ENCODE peak calls at places on chromosomes 12 and 14, in nine cellular contexts. One of them, this sample, is unnamed.

GRCh38 chr12:106288510-106289195 is 13.9 kb upstream of the TCP11L2 start:
- DNase-seq in H9: no peak
- DNase-seq in breast epithelium: no peak
- DNase-seq in GM20000: no peak
- DNase-seq in stomach: no peak
- DNase-seq in fibroblast of lung: peak
- DNase-seq in GM13977: no peak
- DNase-seq in tibial nerve: no peak
- DNase-seq in nephron progenitor cell: no peak
- DNase-seq in this sample: no peak

GRCh38 chr12:59716049-59716448 is 120.2 kb downstream of the SLC16A7 start:
- DNase-seq in H9: no peak
- DNase-seq in nephron progenitor cell: no peak
- DNase-seq in fibroblast of lung: no peak
- DNase-seq in GM20000: no peak
- DNase-seq in stomach: no peak
- DNase-seq in tibial nerve: no peak
- DNase-seq in breast epithelium: no peak
- DNase-seq in GM13977: no peak
- DNase-seq in this sample: no peak

GRCh38 chr14:32083789-32084188 is 6.7 kb downstream of the ARHGAP5 start:
- DNase-seq in tibial nerve: no peak
- DNase-seq in nephron progenitor cell: no peak
- DNase-seq in stomach: no peak
- DNase-seq in breast epithelium: no peak
- DNase-seq in GM13977: no peak
- DNase-seq in fibroblast of lung: no peak
- DNase-seq in H9: no peak
- DNase-seq in GM20000: no peak
- DNase-seq in this sample: no peak

GRCh38 chr12:113109872-113110623 is 25.5 kb downstream of the RASAL1 start:
- DNase-seq in nephron progenitor cell: no peak
- DNase-seq in fibroblast of lung: no peak
- DNase-seq in GM20000: no peak
- DNase-seq in GM13977: no peak
- DNase-seq in breast epithelium: no peak
- DNase-seq in stomach: no peak
- DNase-seq in H9: no peak
- DNase-seq in tibial nerve: no peak
- DNase-seq in this sample: no peak

GRCh38 chr12:50677858-50678257 is 86.0 kb upstream of the ATF1 start:
- DNase-seq in nephron progenitor cell: no peak
- DNase-seq in GM13977: no peak
- DNase-seq in tibial nerve: peak
- DNase-seq in stomach: no peak
- DNase-seq in GM20000: no peak
- DNase-seq in breast epithelium: no peak
- DNase-seq in H9: no peak
- DNase-seq in fibroblast of lung: peak
- DNase-seq in this sample: no peak

GRCh38 chr12:38279756-38280155 is 36.8 kb upstream of the ALG10B start:
- DNase-seq in H9: no peak
- DNase-seq in breast epithelium: no peak
- DNase-seq in GM20000: no peak
- DNase-seq in nephron progenitor cell: no peak
- DNase-seq in GM13977: no peak
- DNase-seq in tibial nerve: no peak
- DNase-seq in stomach: no peak
- DNase-seq in fibroblast of lung: no peak
- DNase-seq in this sample: no peak

GRCh38 chr12:130708648-130709047 is 7.5 kb downstream of the RIMBP2 start:
- DNase-seq in breast epithelium: no peak
- DNase-seq in nephron progenitor cell: no peak
- DNase-seq in tibial nerve: no peak
- DNase-seq in GM13977: no peak
- DNase-seq in stomach: peak
- DNase-seq in H9: peak
- DNase-seq in fibroblast of lung: no peak
- DNase-seq in GM20000: no peak
- DNase-seq in this sample: no peak

GRCh38 chr14:71410578-71411279 is 503.5 kb downstream of the PCNX1 start:
- DNase-seq in nephron progenitor cell: no peak
- DNase-seq in breast epithelium: no peak
- DNase-seq in tibial nerve: no peak
- DNase-seq in H9: no peak
- DNase-seq in GM20000: no peak
- DNase-seq in fibroblast of lung: peak
- DNase-seq in stomach: no peak
- DNase-seq in GM13977: no peak
- DNase-seq in this sample: no peak

GRCh38 chr14:81434230-81434629 is 34.1 kb upstream of the STON2 start:
- DNase-seq in GM20000: no peak
- DNase-seq in nephron progenitor cell: no peak
- DNase-seq in GM13977: no peak
- DNase-seq in fibroblast of lung: no peak
- DNase-seq in breast epithelium: no peak
- DNase-seq in stomach: no peak
- DNase-seq in tibial nerve: no peak
- DNase-seq in H9: no peak
- DNase-seq in this sample: no peak

GRCh38 chr14:81435578-81436295 is 35.6 kb upstream of the STON2 start:
- DNase-seq in stomach: peak
- DNase-seq in GM13977: peak
- DNase-seq in breast epithelium: no peak
- DNase-seq in GM20000: peak
- DNase-seq in fibroblast of lung: peak
- DNase-seq in tibial nerve: no peak
- DNase-seq in H9: peak
- DNase-seq in nephron progenitor cell: peak
- DNase-seq in this sample: no peak

GRCh38 chr14:81435048-81435577 is 35.0 kb upstream of the STON2 start:
- DNase-seq in H9: no peak
- DNase-seq in GM13977: no peak
- DNase-seq in nephron progenitor cell: no peak
- DNase-seq in fibroblast of lung: no peak
- DNase-seq in tibial nerve: no peak
- DNase-seq in GM20000: no peak
- DNase-seq in stomach: no peak
- DNase-seq in breast epithelium: no peak
- DNase-seq in this sample: no peak

GRCh38 chr14:81437226-81437625 is 37.1 kb upstream of the STON2 start:
- DNase-seq in fibroblast of lung: no peak
- DNase-seq in tibial nerve: no peak
- DNase-seq in H9: no peak
- DNase-seq in GM20000: no peak
- DNase-seq in nephron progenitor cell: no peak
- DNase-seq in GM13977: no peak
- DNase-seq in stomach: no peak
- DNase-seq in breast epithelium: no peak
- DNase-seq in this sample: no peak

DNA sequence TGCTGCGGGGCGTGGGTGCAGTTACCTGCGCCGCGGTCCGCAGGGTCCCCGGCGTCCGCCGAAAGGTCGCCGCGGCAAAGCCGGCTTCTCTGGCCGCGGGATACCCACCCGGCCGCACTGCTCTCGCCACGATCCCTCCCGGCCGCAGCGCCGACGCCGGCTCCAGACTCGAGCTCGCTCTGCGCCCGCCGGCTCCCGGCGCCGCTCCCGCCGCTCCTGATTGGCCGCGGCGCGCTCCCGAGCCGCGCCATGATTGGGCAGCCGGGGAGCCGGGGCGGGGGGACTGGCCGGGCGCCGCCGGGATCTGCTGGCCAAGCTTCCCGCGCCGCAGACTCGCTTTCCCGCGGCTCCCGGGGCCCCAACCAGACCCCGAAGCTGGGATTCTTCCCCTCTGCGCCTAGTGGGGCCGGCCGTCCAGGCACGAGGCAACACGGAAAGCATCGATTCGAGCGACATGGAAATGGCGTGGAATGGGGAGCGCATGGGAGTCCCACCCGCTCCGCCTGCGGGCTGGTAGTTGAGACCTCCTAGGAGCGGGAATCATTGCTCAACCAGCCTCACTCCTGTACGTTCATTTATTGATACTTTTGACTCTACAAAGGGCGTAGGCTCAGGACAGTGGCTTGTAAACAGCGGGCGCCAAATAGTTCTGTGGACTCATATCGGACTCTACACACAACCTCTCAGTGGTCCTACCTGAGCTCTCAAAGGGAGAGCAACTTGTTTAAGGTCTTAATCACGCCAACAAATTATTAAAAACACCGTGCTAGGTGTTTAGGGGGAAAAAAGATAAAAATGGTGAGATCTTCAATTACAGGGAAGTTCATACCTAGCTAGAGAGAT is 36.4 kb upstream of the STON2 start:
- DNase-seq in breast epithelium: peak
- DNase-seq in GM20000: peak
- DNase-seq in nephron progenitor cell: peak
- DNase-seq in stomach: peak
- DNase-seq in GM13977: peak
- DNase-seq in H9: peak
- DNase-seq in fibroblast of lung: peak
- DNase-seq in tibial nerve: peak
- DNase-seq in this sample: peak
- TF ChIP-seq CTCF in breast epithelium: no peak
- TF ChIP-seq CTCF in GM20000: no peak
- TF ChIP-seq CTCF in nephron progenitor cell: no peak
- TF ChIP-seq CTCF in stomach: no peak
- TF ChIP-seq CTCF in GM13977: no peak
- TF ChIP-seq CTCF in H9: no peak
- TF ChIP-seq CTCF in fibroblast of lung: no peak
- TF ChIP-seq CTCF in tibial nerve: no peak
- TF ChIP-seq CTCF in this sample: no peak

GRCh38 chr14:103123128-103123633 is at the start of gene TNFAIP2:
- DNase-seq in GM20000: peak
- DNase-seq in tibial nerve: no peak
- DNase-seq in breast epithelium: no peak
- DNase-seq in nephron progenitor cell: peak
- DNase-seq in fibroblast of lung: no peak
- DNase-seq in H9: peak
- DNase-seq in GM13977: peak
- DNase-seq in stomach: no peak
- DNase-seq in this sample: no peak

GRCh38 chr14:103125098-103126070 is 2.1 kb downstream of the TNFAIP2 start:
- DNase-seq in nephron progenitor cell: no peak
- DNase-seq in tibial nerve: no peak
- DNase-seq in GM20000: no peak
- DNase-seq in breast epithelium: no peak
- DNase-seq in H9: no peak
- DNase-seq in fibroblast of lung: no peak
- DNase-seq in stomach: no peak
- DNase-seq in GM13977: no peak
- DNase-seq in this sample: no peak

GRCh38 chr14:103124501-103125001 is 1.3 kb downstream of the TNFAIP2 start:
- DNase-seq in H9: no peak
- DNase-seq in GM20000: no peak
- DNase-seq in fibroblast of lung: no peak
- DNase-seq in nephron progenitor cell: no peak
- DNase-seq in breast epithelium: no peak
- DNase-seq in GM13977: no peak
- DNase-seq in stomach: no peak
- DNase-seq in tibial nerve: no peak
- DNase-seq in this sample: no peak

GRCh38 chr14:103122578-103123127 is 608 bp upstream of the TNFAIP2 start:
- DNase-seq in H9: peak
- DNase-seq in GM20000: no peak
- DNase-seq in breast epithelium: no peak
- DNase-seq in stomach: no peak
- DNase-seq in fibroblast of lung: no peak
- DNase-seq in GM13977: no peak
- DNase-seq in tibial nerve: no peak
- DNase-seq in nephron progenitor cell: no peak
- DNase-seq in this sample: no peak

GRCh38 chr14:103123634-103124500 is 606 bp downstream of the TNFAIP2 start:
- DNase-seq in tibial nerve: peak
- DNase-seq in H9: peak
- DNase-seq in breast epithelium: no peak
- DNase-seq in GM13977: no peak
- DNase-seq in nephron progenitor cell: no peak
- DNase-seq in fibroblast of lung: no peak
- DNase-seq in GM20000: peak
- DNase-seq in stomach: peak
- DNase-seq in this sample: no peak
- TF ChIP-seq CTCF in tibial nerve: peak
- TF ChIP-seq CTCF in H9: peak
- TF ChIP-seq CTCF in breast epithelium: peak
- TF ChIP-seq CTCF in GM13977: peak
- TF ChIP-seq CTCF in nephron progenitor cell: no peak
- TF ChIP-seq CTCF in fibroblast of lung: peak
- TF ChIP-seq CTCF in GM20000: peak
- TF ChIP-seq CTCF in stomach: no peak
- TF ChIP-seq CTCF in this sample: no peak

DNA sequence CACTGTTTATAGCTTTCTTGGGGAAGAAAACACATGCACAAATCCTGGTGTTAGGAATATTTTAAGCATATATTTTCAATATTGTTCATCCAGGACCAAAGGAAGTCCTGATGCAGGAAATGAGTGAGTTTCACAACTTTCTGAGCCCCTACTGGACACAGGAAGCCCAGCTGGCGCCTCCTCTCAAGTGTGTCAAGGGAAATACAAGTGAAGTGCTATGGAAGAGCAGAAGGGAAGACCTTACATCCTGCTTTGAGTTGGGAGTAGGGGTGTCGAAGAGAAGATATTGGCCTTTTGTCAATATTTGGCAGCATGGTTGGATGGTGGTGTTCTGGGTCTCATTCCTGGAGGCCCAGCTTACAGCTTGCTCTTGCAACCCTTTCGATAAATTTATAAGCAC is 66.1 kb upstream of the ZDHHC17 start:
- DNase-seq in GM13977: no peak
- DNase-seq in GM20000: no peak
- DNase-seq in tibial nerve: no peak
- DNase-seq in H9: no peak
- DNase-seq in nephron progenitor cell: peak
- DNase-seq in stomach: no peak
- DNase-seq in breast epithelium: no peak
- DNase-seq in fibroblast of lung: no peak
- DNase-seq in this sample: no peak
- TF ChIP-seq CTCF in GM13977: no peak
- TF ChIP-seq CTCF in GM20000: no peak
- TF ChIP-seq CTCF in tibial nerve: no peak
- TF ChIP-seq CTCF in H9: no peak
- TF ChIP-seq CTCF in nephron progenitor cell: no peak
- TF ChIP-seq CTCF in stomach: no peak
- TF ChIP-seq CTCF in breast epithelium: no peak
- TF ChIP-seq CTCF in fibroblast of lung: no peak
- TF ChIP-seq CTCF in this sample: no peak

GRCh38 chr14:52150162-52150561 is 81.3 kb upstream of the NID2 start:
- DNase-seq in tibial nerve: no peak
- DNase-seq in fibroblast of lung: no peak
- DNase-seq in H9: no peak
- DNase-seq in GM20000: no peak
- DNase-seq in breast epithelium: no peak
- DNase-seq in nephron progenitor cell: no peak
- DNase-seq in GM13977: no peak
- DNase-seq in stomach: no peak
- DNase-seq in this sample: no peak

GRCh38 chr14:52142504-52142903 is 73.6 kb upstream of the NID2 start:
- DNase-seq in tibial nerve: no peak
- DNase-seq in breast epithelium: no peak
- DNase-seq in fibroblast of lung: no peak
- DNase-seq in H9: no peak
- DNase-seq in stomach: no peak
- DNase-seq in GM13977: no peak
- DNase-seq in GM20000: no peak
- DNase-seq in nephron progenitor cell: no peak
- DNase-seq in this sample: no peak

GRCh38 chr14:52148371-52148770 is 79.5 kb upstream of the NID2 start:
- DNase-seq in nephron progenitor cell: no peak
- DNase-seq in GM20000: no peak
- DNase-seq in H9: no peak
- DNase-seq in stomach: no peak
- DNase-seq in GM13977: no peak
- DNase-seq in fibroblast of lung: no peak
- DNase-seq in breast epithelium: no peak
- DNase-seq in tibial nerve: no peak
- DNase-seq in this sample: no peak

GRCh38 chr14:52146504-52146903 is 77.6 kb upstream of the NID2 start:
- DNase-seq in H9: no peak
- DNase-seq in breast epithelium: no peak
- DNase-seq in GM13977: no peak
- DNase-seq in tibial nerve: no peak
- DNase-seq in fibroblast of lung: peak
- DNase-seq in GM20000: no peak
- DNase-seq in nephron progenitor cell: no peak
- DNase-seq in stomach: no peak
- DNase-seq in this sample: no peak
- TF ChIP-seq CTCF in H9: peak
- TF ChIP-seq CTCF in breast epithelium: no peak
- TF ChIP-seq CTCF in GM13977: no peak
- TF ChIP-seq CTCF in tibial nerve: no peak
- TF ChIP-seq CTCF in fibroblast of lung: peak
- TF ChIP-seq CTCF in GM20000: no peak
- TF ChIP-seq CTCF in nephron progenitor cell: no peak
- TF ChIP-seq CTCF in stomach: no peak
- TF ChIP-seq CTCF in this sample: no peak